ENCODE peak calls at places on chromosomes 11 and 22, in ten cellular contexts. V is stimulated activated CD8-positive, alpha-beta memory T cell treated with anti-CD3 and anti-CD28 coated beads, Interleukin-4, amount 100 ng/mL, for 1 hour; L is NCI-H2081; Z is body of pancreas; E is COR-L47; R is brain microvascular endothelial cell; K is left ventricle myocardium superior; N is H9; Q is ovary; H is fibroblast of lung. W is an unnamed sample.

GRCh38 chr22:36829370-36830002 is 12.7 kb upstream of the PVALB start:
- DNase-seq in V (no peak), L (no peak), Z (no peak), E (no peak), R (no peak), K (no peak), N (no peak), Q (no peak), H (no peak), W (no peak)

GRCh38 chr11:65616575-65617001 is 1.0 kb downstream of the PCNX3 start:
- DNase-seq in V (no peak), L (no peak), Z (no peak), E (no peak), R (no peak), K (no peak), N (no peak), Q (no peak), H (no peak), W (no peak)

GRCh38 chr22:24744638-24745037 is 29.9 kb downstream of the PIWIL3 start:
- DNase-seq in V (no peak), L (no peak), Z (no peak), E (no peak), R (no peak), K (no peak), N (no peak), Q (no peak), H (no peak), W (no peak)

GRCh38 chr22:48750826-48751440 is 1076.7 kb downstream of the BRD1 start:
- DNase-seq in V (no peak), L (no peak), Z (no peak), E (no peak), R (no peak), K (no peak), N (no peak), Q (no peak), H (no peak), W (no peak)

GRCh38 chr22:38240734-38241252 is 32.0 kb downstream of the TMEM184B start:
- DNase-seq in V (no peak), L (peak), Z (peak), E (peak), R (peak), K (no peak), N (peak), Q (no peak), H (peak), W (no peak)

GRCh38 chr11:79461144-79461543 is 20.3 kb upstream of the TENM4 start:
- DNase-seq in V (no peak), L (peak), Z (peak), E (peak), R (no peak), K (no peak), N (no peak), Q (no peak), H (peak), W (no peak)

GRCh38 chr11:88704505-88704904 is 361.3 kb downstream of the GRM5 start:
- DNase-seq in V (no peak), L (no peak), Z (no peak), E (no peak), R (peak), K (no peak), N (no peak), Q (no peak), H (peak), W (no peak)

GRCh38 chr11:67045314-67045713 is 11.3 kb upstream of the RHOD start:
- DNase-seq in V (no peak), L (no peak), Z (no peak), E (no peak), R (peak), K (no peak), N (no peak), Q (no peak), H (peak), W (no peak)

GRCh38 chr11:49303080-49303479 is 94.7 kb upstream of the FOLH1 start:
- DNase-seq in V (no peak), L (no peak), Z (no peak), E (no peak), R (no peak), K (no peak), N (no peak), Q (no peak), H (no peak), W (no peak)

GRCh38 chr11:10622957-10623787 is 54.7 kb upstream of the LYVE1 start:
- DNase-seq in V (no peak), L (no peak), Z (no peak), E (no peak), R (no peak), K (peak), N (no peak), Q (no peak), H (no peak), W (no peak)

GRCh38 chr11:48020092-48020755 is 39.9 kb downstream of the PTPRJ start:
- DNase-seq in V (no peak), L (no peak), Z (no peak), E (no peak), R (no peak), K (no peak), N (no peak), Q (no peak), H (no peak), W (no peak)

GRCh38 chr22:37237371-37238268 is 6.4 kb downstream of the RAC2 start:
- DNase-seq in V (no peak), L (no peak), Z (no peak), E (no peak), R (no peak), K (no peak), N (no peak), Q (no peak), H (peak), W (no peak)

GRCh38 chr22:26320469-26320868 is 108.6 kb upstream of the ASPHD2 start:
- DNase-seq in V (no peak), L (no peak), Z (no peak), E (no peak), R (no peak), K (no peak), N (no peak), Q (no peak), H (no peak), W (no peak)

GRCh38 chr11:75523811-75524401 is 1.8 kb downstream of the GDPD5 start:
- DNase-seq in V (no peak), L (no peak), Z (peak), E (no peak), R (no peak), K (no peak), N (no peak), Q (no peak), H (no peak), W (no peak)

GRCh38 chr22:33726294-33726711 is 194.0 kb downstream of the LARGE1 start:
- DNase-seq in V (no peak), L (no peak), Z (peak), E (no peak), R (peak), K (peak), N (no peak), Q (no peak), H (peak), W (no peak)

GRCh38 chr11:77634724-77635123 is 2.9 kb downstream of the CLNS1A start:
- DNase-seq in V (no peak), L (no peak), Z (no peak), E (no peak), R (no peak), K (no peak), N (no peak), Q (no peak), H (no peak), W (no peak)

GRCh38 chr11:57529012-57529411 is 1.5 kb downstream of the TIMM10 start:
- DNase-seq in V (no peak), L (no peak), Z (no peak), E (no peak), R (no peak), K (no peak), N (no peak), Q (no peak), H (no peak), W (no peak)

GRCh38 chr11:65429724-65430405 is 7.3 kb downstream of the NEAT1 start:
- DNase-seq in V (no peak), L (peak), Z (peak), E (no peak), R (peak), K (peak), N (no peak), Q (peak), H (peak), W (no peak)

GRCh38 chr22:46897246-46897623 is 134.8 kb downstream of the TBC1D22A start:
- DNase-seq in V (no peak), L (no peak), Z (no peak), E (no peak), R (no peak), K (no peak), N (no peak), Q (peak), H (no peak), W (no peak)

GRCh38 chr11:74470526-74470925 is 3.2 kb upstream of the KCNE3 start:
- DNase-seq in V (no peak), L (peak), Z (no peak), E (peak), R (no peak), K (no peak), N (no peak), Q (no peak), H (no peak), W (no peak)

GRCh38 chr11:64763804-64764611 is 4.2 kb upstream of the PYGM start:
- DNase-seq in V (no peak), L (no peak), Z (peak), E (no peak), R (no peak), K (no peak), N (no peak), Q (no peak), H (no peak), W (no peak)

GRCh38 chr11:44737686-44738085 is 10.9 kb downstream of the TSPAN18 start:
- DNase-seq in V (no peak), L (no peak), Z (no peak), E (no peak), R (no peak), K (no peak), N (no peak), Q (no peak), H (no peak), W (no peak)

GRCh38 chr22:38788417-38788816 is 5.5 kb downstream of the DNAL4 start:
- DNase-seq in V (no peak), L (no peak), Z (peak), E (no peak), R (peak), K (peak), N (no peak), Q (no peak), H (peak), W (no peak)